ENCODE peak calls at places on chromosomes 7 and 10, in seven cellular contexts. One of them, this sample, is unnamed.
A peak's percentile ranks its signal among the peaks of the same experiment; 100 is the strongest.

GRCh38 chr10:104120903-104121484 is 977 bp upstream of the SFR1 start:
- DNase-seq in SJSA1: peak; percentile 95
- DNase-seq in PC-9: peak; percentile 79
- DNase-seq in IMR-90: peak; percentile 96
- DNase-seq in GM23248: peak; percentile 99
- DNase-seq in adrenal gland: peak; percentile 97
- DNase-seq in neural progenitor cell: peak; percentile 87
- DNase-seq in this sample: peak; percentile 86

GRCh38 chr10:111491154-111491553 is 414.3 kb downstream of the ADRA2A start:
- DNase-seq in GM23248: no peak
- DNase-seq in SJSA1: no peak
- DNase-seq in neural progenitor cell: no peak
- DNase-seq in adrenal gland: no peak
- DNase-seq in PC-9: no peak
- DNase-seq in IMR-90: no peak
- DNase-seq in this sample: no peak

GRCh38 chr7:127996253-127997071 is 34.8 kb downstream of the LRRC4 start:
- DNase-seq in adrenal gland: no peak
- DNase-seq in neural progenitor cell: no peak
- DNase-seq in IMR-90: no peak
- DNase-seq in PC-9: no peak
- DNase-seq in SJSA1: no peak
- DNase-seq in GM23248: no peak
- DNase-seq in this sample: no peak

GRCh38 chr7:3117488-3118228 is 74.0 kb upstream of the CARD11 start:
- DNase-seq in IMR-90: no peak
- DNase-seq in neural progenitor cell: no peak
- DNase-seq in SJSA1: no peak
- DNase-seq in adrenal gland: no peak
- DNase-seq in PC-9: no peak
- DNase-seq in GM23248: no peak
- DNase-seq in this sample: no peak

GRCh38 chr7:81231203-81231922 is 312.5 kb upstream of the SEMA3C start:
- DNase-seq in PC-9: no peak
- DNase-seq in neural progenitor cell: no peak
- DNase-seq in IMR-90: no peak
- DNase-seq in adrenal gland: no peak
- DNase-seq in SJSA1: no peak
- DNase-seq in GM23248: no peak
- DNase-seq in this sample: no peak

GRCh38 chr7:106757846-106758245 is 96.9 kb upstream of the CCDC71L start:
- DNase-seq in neural progenitor cell: no peak
- DNase-seq in adrenal gland: peak; percentile 55
- DNase-seq in IMR-90: peak; percentile 64
- DNase-seq in SJSA1: no peak
- DNase-seq in PC-9: no peak
- DNase-seq in GM23248: peak; percentile 60
- DNase-seq in this sample: no peak

GRCh38 chr7:76386691-76387260 is 22.7 kb downstream of the SSC4D start:
- DNase-seq in GM23248: peak; percentile 87
- DNase-seq in adrenal gland: peak; percentile 78
- DNase-seq in PC-9: no peak
- DNase-seq in neural progenitor cell: no peak
- DNase-seq in SJSA1: no peak
- DNase-seq in IMR-90: peak; percentile 54
- DNase-seq in this sample: no peak

GRCh38 chr7:149527414-149527813 is 29.8 kb upstream of the ZNF746 start:
- DNase-seq in PC-9: no peak
- DNase-seq in IMR-90: no peak
- DNase-seq in SJSA1: no peak
- DNase-seq in adrenal gland: no peak
- DNase-seq in neural progenitor cell: no peak
- DNase-seq in GM23248: no peak
- DNase-seq in this sample: no peak

GRCh38 chr10:77939561-77940001 is 13.0 kb upstream of the DLG5 start:
- DNase-seq in neural progenitor cell: peak; percentile 34
- DNase-seq in adrenal gland: peak; percentile 32
- DNase-seq in PC-9: no peak
- DNase-seq in SJSA1: no peak
- DNase-seq in IMR-90: peak; percentile 76
- DNase-seq in GM23248: peak; percentile 43
- DNase-seq in this sample: no peak

GRCh38 chr7:29123611-29124190 is 22.6 kb downstream of the CPVL start:
- DNase-seq in GM23248: no peak
- DNase-seq in neural progenitor cell: no peak
- DNase-seq in IMR-90: no peak
- DNase-seq in adrenal gland: no peak
- DNase-seq in PC-9: no peak
- DNase-seq in SJSA1: no peak
- DNase-seq in this sample: no peak

DNA sequence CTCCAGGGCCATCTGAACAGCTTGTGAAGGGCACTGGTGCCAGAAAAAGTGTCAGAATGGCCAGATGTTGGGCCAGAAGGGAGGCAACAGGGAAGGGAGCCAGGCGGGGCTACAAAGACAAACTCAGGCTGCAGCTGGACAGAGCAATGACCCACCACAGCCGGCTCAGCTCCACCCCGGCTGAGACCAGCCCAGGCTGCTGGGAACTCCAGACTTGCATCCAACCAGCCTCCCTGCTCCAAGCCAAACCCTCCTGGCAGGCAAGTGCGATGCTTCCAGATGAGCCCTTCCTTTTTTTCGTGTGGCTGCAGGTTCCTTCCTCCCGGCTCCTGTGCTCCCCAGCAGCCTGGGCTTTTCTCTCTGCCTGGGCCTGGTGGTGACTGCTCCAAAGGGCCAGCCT is 466.9 kb downstream of the PTPRN2 start:
- DNase-seq in SJSA1: no peak
- DNase-seq in GM23248: no peak
- DNase-seq in adrenal gland: no peak
- DNase-seq in PC-9: no peak
- DNase-seq in IMR-90: no peak
- DNase-seq in neural progenitor cell: no peak
- DNase-seq in this sample: no peak
- H3K9me3 ChIP-seq in SJSA1: peaks cover 14% of the 10 kb centered on the region
- H3K9me3 ChIP-seq in GM23248: no peaks in the 10 kb centered on the region
- H3K9me3 ChIP-seq in adrenal gland: peaks cover 18% of the 10 kb centered on the region
- H3K9me3 ChIP-seq in PC-9: peaks cover 5% of the 10 kb centered on the region
- H3K9me3 ChIP-seq in IMR-90: peaks cover 45% of the 10 kb centered on the region
- H3K9me3 ChIP-seq in neural progenitor cell: peaks cover 23% of the 10 kb centered on the region
- H3K9me3 ChIP-seq in this sample: peaks cover 5% of the 10 kb centered on the region

GRCh38 chr7:73606801-73607691 is 17.3 kb downstream of the MLXIPL start:
- DNase-seq in GM23248: peak; percentile 53
- DNase-seq in adrenal gland: no peak
- DNase-seq in IMR-90: peak; percentile 10
- DNase-seq in neural progenitor cell: peak; percentile 94
- DNase-seq in PC-9: peak; percentile 59
- DNase-seq in SJSA1: peak; percentile 65
- DNase-seq in this sample: no peak

GRCh38 chr7:73599151-73599882 is 20.9 kb upstream of the TBL2 start:
- DNase-seq in adrenal gland: no peak
- DNase-seq in GM23248: no peak
- DNase-seq in neural progenitor cell: no peak
- DNase-seq in IMR-90: no peak
- DNase-seq in PC-9: no peak
- DNase-seq in SJSA1: no peak
- DNase-seq in this sample: no peak

GRCh38 chr7:73605601-73606220 is 18.6 kb downstream of the MLXIPL start:
- DNase-seq in SJSA1: no peak
- DNase-seq in PC-9: no peak
- DNase-seq in adrenal gland: no peak
- DNase-seq in GM23248: no peak
- DNase-seq in neural progenitor cell: no peak
- DNase-seq in IMR-90: no peak
- DNase-seq in this sample: no peak

GRCh38 chr7:73599916-73600315 is 21.5 kb upstream of the TBL2 start:
- DNase-seq in SJSA1: no peak
- DNase-seq in PC-9: no peak
- DNase-seq in IMR-90: no peak
- DNase-seq in GM23248: no peak
- DNase-seq in adrenal gland: no peak
- DNase-seq in neural progenitor cell: no peak
- DNase-seq in this sample: no peak

GRCh38 chr7:73602721-73603651 is 21.3 kb downstream of the MLXIPL start:
- DNase-seq in PC-9: peak; percentile 55
- DNase-seq in SJSA1: no peak
- DNase-seq in IMR-90: no peak
- DNase-seq in adrenal gland: no peak
- DNase-seq in GM23248: no peak
- DNase-seq in neural progenitor cell: peak; percentile 50
- DNase-seq in this sample: no peak
- H3K4me3 ChIP-seq in PC-9: no peak overlapping the region
- H3K4me3 ChIP-seq in SJSA1: no peak overlapping the region
- H3K4me3 ChIP-seq in IMR-90: no peak overlapping the region
- H3K4me3 ChIP-seq in adrenal gland: no peak overlapping the region
- H3K4me3 ChIP-seq in GM23248: no peak overlapping the region
- H3K4me3 ChIP-seq in neural progenitor cell: no peak overlapping the region
- H3K4me3 ChIP-seq in this sample: no peak overlapping the region

DNA sequence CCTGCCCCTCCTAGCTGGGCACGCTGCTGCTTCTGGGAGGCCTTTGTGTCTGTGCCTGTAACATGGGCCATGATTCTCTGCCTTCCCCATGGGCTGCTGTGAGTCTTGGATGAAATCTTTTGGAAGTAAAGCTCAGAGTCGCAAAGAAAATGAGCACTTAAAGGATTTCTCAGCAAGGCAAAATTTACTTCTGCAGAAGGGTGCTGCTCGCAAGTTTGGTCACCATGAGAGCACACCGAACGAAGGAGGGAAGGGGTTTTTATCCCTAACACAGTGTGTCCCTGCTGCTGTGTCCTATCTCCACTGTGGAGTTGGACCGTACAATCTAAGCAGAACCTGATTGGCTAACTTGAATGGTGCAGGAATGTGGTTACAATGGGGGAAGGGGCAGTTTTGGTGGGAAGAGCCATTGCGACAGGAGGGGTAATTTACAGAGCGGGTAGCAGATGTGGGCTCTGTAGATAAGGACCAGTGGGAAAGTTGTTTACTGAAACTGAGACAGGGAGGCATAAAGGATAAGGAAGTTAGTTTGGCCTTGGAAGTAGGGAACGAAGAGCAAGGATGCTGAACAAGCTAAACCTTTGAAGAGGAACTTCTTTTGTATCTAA is 57.5 kb downstream of the FANK1 start:
- DNase-seq in IMR-90: no peak
- DNase-seq in PC-9: no peak
- DNase-seq in SJSA1: no peak
- DNase-seq in GM23248: peak; percentile 48
- DNase-seq in neural progenitor cell: no peak
- DNase-seq in adrenal gland: no peak
- DNase-seq in this sample: no peak
- H3K9me3 ChIP-seq in IMR-90: peaks cover 22% of the 10 kb centered on the region
- H3K9me3 ChIP-seq in PC-9: no peaks in the 10 kb centered on the region
- H3K9me3 ChIP-seq in SJSA1: no peaks in the 10 kb centered on the region
- H3K9me3 ChIP-seq in GM23248: peaks cover 4% of the 10 kb centered on the region
- H3K9me3 ChIP-seq in neural progenitor cell: no peaks in the 10 kb centered on the region
- H3K9me3 ChIP-seq in adrenal gland: peaks cover 11% of the 10 kb centered on the region
- H3K9me3 ChIP-seq in this sample: peaks cover 6% of the 10 kb centered on the region

GRCh38 chr7:137146552-137146961 is 197.0 kb downstream of the PTN start:
- DNase-seq in PC-9: no peak
- DNase-seq in SJSA1: peak; percentile 87
- DNase-seq in GM23248: peak; percentile 81
- DNase-seq in adrenal gland: no peak
- DNase-seq in IMR-90: peak; percentile 94
- DNase-seq in neural progenitor cell: no peak
- DNase-seq in this sample: no peak
- H3K4me3 ChIP-seq in PC-9: no peak overlapping the region
- H3K4me3 ChIP-seq in SJSA1: no peak overlapping the region
- H3K4me3 ChIP-seq in GM23248: peak overlapping the region; percentile 57
- H3K4me3 ChIP-seq in adrenal gland: no peak overlapping the region
- H3K4me3 ChIP-seq in IMR-90: peak overlapping the region; percentile 9
- H3K4me3 ChIP-seq in neural progenitor cell: no peak overlapping the region
- H3K4me3 ChIP-seq in this sample: no peak overlapping the region

DNA sequence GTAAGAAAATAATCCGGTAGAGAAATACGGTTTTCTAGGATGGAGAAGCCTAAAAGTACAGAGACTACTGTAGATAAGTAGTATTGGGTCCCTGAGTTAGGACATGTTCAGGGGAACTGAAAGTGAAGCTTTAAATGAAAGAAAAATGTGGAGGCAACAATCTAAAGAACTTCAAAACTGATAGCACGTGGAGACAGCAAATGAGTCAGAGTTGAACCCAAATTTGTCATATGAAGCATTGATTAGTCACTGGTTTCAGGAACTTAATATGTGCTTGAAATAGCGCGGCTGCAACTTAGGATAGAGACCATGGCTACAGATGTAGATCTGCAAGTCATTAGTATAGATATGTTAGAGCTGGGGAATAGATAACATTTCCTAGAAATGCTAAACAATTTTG is 1138.6 kb upstream of the SORCS1 start:
- DNase-seq in neural progenitor cell: no peak
- DNase-seq in PC-9: no peak
- DNase-seq in GM23248: peak; percentile 72
- DNase-seq in adrenal gland: no peak
- DNase-seq in SJSA1: no peak
- DNase-seq in IMR-90: no peak
- DNase-seq in this sample: no peak
- H3K9me3 ChIP-seq in neural progenitor cell: no peaks in the 10 kb centered on the region
- H3K9me3 ChIP-seq in PC-9: no peaks in the 10 kb centered on the region
- H3K9me3 ChIP-seq in GM23248: no peaks in the 10 kb centered on the region
- H3K9me3 ChIP-seq in adrenal gland: no peaks in the 10 kb centered on the region
- H3K9me3 ChIP-seq in SJSA1: peaks cover 3% of the 10 kb centered on the region
- H3K9me3 ChIP-seq in IMR-90: peaks cover 2% of the 10 kb centered on the region
- H3K9me3 ChIP-seq in this sample: no peaks in the 10 kb centered on the region

GRCh38 chr10:118210276-118210675 is 131.8 kb downstream of the FAM204A start:
- DNase-seq in IMR-90: no peak
- DNase-seq in SJSA1: no peak
- DNase-seq in neural progenitor cell: no peak
- DNase-seq in PC-9: no peak
- DNase-seq in GM23248: peak; percentile 47
- DNase-seq in adrenal gland: no peak
- DNase-seq in this sample: no peak

GRCh38 chr10:118209215-118209614 is 132.9 kb downstream of the FAM204A start:
- DNase-seq in SJSA1: no peak
- DNase-seq in GM23248: no peak
- DNase-seq in PC-9: no peak
- DNase-seq in neural progenitor cell: peak; percentile 7
- DNase-seq in IMR-90: no peak
- DNase-seq in adrenal gland: no peak
- DNase-seq in this sample: no peak

GRCh38 chr10:118207470-118208007 is 134.6 kb downstream of the FAM204A start:
- DNase-seq in adrenal gland: no peak
- DNase-seq in SJSA1: no peak
- DNase-seq in GM23248: no peak
- DNase-seq in PC-9: no peak
- DNase-seq in IMR-90: no peak
- DNase-seq in neural progenitor cell: no peak
- DNase-seq in this sample: no peak

DNA sequence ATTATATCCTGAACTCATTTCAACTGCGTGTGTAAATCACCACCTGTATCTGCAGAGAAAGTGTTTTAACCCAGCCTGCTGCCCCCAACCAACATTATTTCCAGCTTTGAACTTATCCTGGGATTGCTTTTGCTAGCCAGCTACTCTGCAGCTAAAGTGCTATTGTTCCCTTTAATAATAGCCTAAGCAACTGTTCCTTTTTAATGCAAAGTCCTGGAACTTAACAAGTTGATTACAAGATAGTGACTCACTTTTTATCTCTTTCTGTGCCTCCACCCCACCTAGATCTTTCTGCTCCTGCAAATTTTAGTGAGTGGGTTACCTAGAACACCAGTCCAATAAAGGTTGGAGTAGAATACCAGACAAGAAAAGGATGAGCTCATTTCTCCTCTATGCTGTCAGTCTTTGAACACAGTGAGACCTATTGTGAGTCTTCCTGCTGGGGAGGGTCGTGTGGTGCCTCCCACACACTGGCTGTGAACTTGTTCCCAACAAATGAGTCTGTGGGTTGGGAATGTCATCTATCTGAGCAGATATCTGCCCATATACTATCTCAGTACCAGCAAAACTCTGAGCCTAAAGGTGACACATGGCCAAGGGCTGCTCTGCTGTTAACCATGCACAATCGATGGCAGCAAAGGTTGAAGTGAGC is 137.7 kb downstream of the FAM204A start:
- DNase-seq in SJSA1: no peak
- DNase-seq in IMR-90: no peak
- DNase-seq in GM23248: no peak
- DNase-seq in neural progenitor cell: no peak
- DNase-seq in adrenal gland: no peak
- DNase-seq in PC-9: no peak
- DNase-seq in this sample: no peak
- H3K4me3 ChIP-seq in SJSA1: no peak overlapping the region
- H3K4me3 ChIP-seq in IMR-90: no peak overlapping the region
- H3K4me3 ChIP-seq in GM23248: no peak overlapping the region
- H3K4me3 ChIP-seq in neural progenitor cell: no peak overlapping the region
- H3K4me3 ChIP-seq in adrenal gland: no peak overlapping the region
- H3K4me3 ChIP-seq in PC-9: no peak overlapping the region
- H3K4me3 ChIP-seq in this sample: no peak overlapping the region

This sample was measured in keratinocyte.